ENCODE peak calls at places on chromosomes 3 and 15, in four cellular contexts. One of them, this sample, is unnamed.

GRCh38 chr15:73887481-73887880 is 14.1 kb downstream of the TBC1D21 start:
- DNase-seq in SK-N-SH: no peak
- DNase-seq in psoas muscle: no peak
- DNase-seq in testis: no peak
- DNase-seq in this sample: no peak

GRCh38 chr3:102736288-102736960 is 301.6 kb downstream of the ZPLD1 start:
- DNase-seq in testis: no peak
- DNase-seq in SK-N-SH: no peak
- DNase-seq in psoas muscle: no peak
- DNase-seq in this sample: no peak

GRCh38 chr15:51982013-51982769 is 10.6 kb upstream of the LEO1 start:
- DNase-seq in psoas muscle: peak; percentile 25
- DNase-seq in testis: no peak
- DNase-seq in SK-N-SH: peak; percentile 75
- DNase-seq in this sample: peak; percentile 22

GRCh38 chr3:78969483-78969882 is 798.3 kb downstream of the ROBO1 start:
- DNase-seq in psoas muscle: no peak
- DNase-seq in SK-N-SH: peak; percentile 57
- DNase-seq in testis: no peak
- DNase-seq in this sample: no peak

GRCh38 chr15:80906159-80906775 is 83.4 kb downstream of the MESD start:
- DNase-seq in SK-N-SH: no peak
- DNase-seq in testis: no peak
- DNase-seq in psoas muscle: peak; percentile 47
- DNase-seq in this sample: no peak

GRCh38 chr3:13597661-13598060 is 48.7 kb downstream of the FBLN2 start:
- DNase-seq in psoas muscle: no peak
- DNase-seq in SK-N-SH: no peak
- DNase-seq in testis: no peak
- DNase-seq in this sample: no peak

GRCh38 chr15:59160880-59161593 is 45.6 kb upstream of the LDHAL6B start:
- DNase-seq in testis: peak; percentile 34
- DNase-seq in SK-N-SH: peak; percentile 72
- DNase-seq in psoas muscle: no peak
- DNase-seq in this sample: no peak

GRCh38 chr3:155416500-155417118 is 123.1 kb upstream of the STRIT1 start:
- DNase-seq in SK-N-SH: no peak
- DNase-seq in psoas muscle: no peak
- DNase-seq in testis: no peak
- DNase-seq in this sample: no peak

GRCh38 chr3:79598594-79598993 is 169.2 kb downstream of the ROBO1 start:
- DNase-seq in psoas muscle: no peak
- DNase-seq in testis: no peak
- DNase-seq in SK-N-SH: no peak
- DNase-seq in this sample: no peak

GRCh38 chr3:129555616-129556357 is 12.8 kb downstream of the H1-8 start:
- DNase-seq in SK-N-SH: no peak
- DNase-seq in psoas muscle: peak; percentile 19
- DNase-seq in testis: no peak
- DNase-seq in this sample: no peak

GRCh38 chr3:153291052-153291689 is 129.1 kb downstream of the RAP2B start:
- DNase-seq in psoas muscle: no peak
- DNase-seq in testis: no peak
- DNase-seq in SK-N-SH: peak; percentile 25
- DNase-seq in this sample: no peak

GRCh38 chr3:168248383-168249047 is 152.8 kb upstream of the GOLIM4 start:
- DNase-seq in psoas muscle: no peak
- DNase-seq in SK-N-SH: peak; percentile 72
- DNase-seq in testis: peak; percentile 26
- DNase-seq in this sample: no peak

GRCh38 chr3:110226645-110227044 is 845.0 kb upstream of the NECTIN3 start:
- DNase-seq in SK-N-SH: no peak
- DNase-seq in psoas muscle: no peak
- DNase-seq in testis: no peak
- DNase-seq in this sample: no peak

GRCh38 chr3:31189330-31189729 is 294.9 kb upstream of the GADL1 start:
- DNase-seq in SK-N-SH: no peak
- DNase-seq in psoas muscle: no peak
- DNase-seq in testis: no peak
- DNase-seq in this sample: no peak

GRCh38 chr15:79956354-79956939 is 14.5 kb downstream of the BCL2A1 start:
- DNase-seq in SK-N-SH: no peak
- DNase-seq in testis: no peak
- DNase-seq in psoas muscle: no peak
- DNase-seq in this sample: no peak

GRCh38 chr3:58155838-58156237 is 54.9 kb downstream of the DNASE1L3 start:
- DNase-seq in psoas muscle: no peak
- DNase-seq in testis: no peak
- DNase-seq in SK-N-SH: no peak
- DNase-seq in this sample: no peak

GRCh38 chr3:165640970-165641369 is 196.3 kb downstream of the BCHE start:
- DNase-seq in SK-N-SH: no peak
- DNase-seq in psoas muscle: no peak
- DNase-seq in testis: no peak
- DNase-seq in this sample: no peak

GRCh38 chr15:68646156-68646555 is 67.4 kb downstream of the CORO2B start:
- DNase-seq in psoas muscle: no peak
- DNase-seq in testis: no peak
- DNase-seq in SK-N-SH: no peak
- DNase-seq in this sample: peak; percentile 77

GRCh38 chr3:122233109-122233952 is 49.9 kb downstream of the CASR start:
- DNase-seq in psoas muscle: no peak
- DNase-seq in SK-N-SH: no peak
- DNase-seq in testis: peak; percentile 33
- DNase-seq in this sample: no peak

GRCh38 chr15:71096676-71097075 is 18.6 kb upstream of the THSD4 start:
- DNase-seq in testis: no peak
- DNase-seq in SK-N-SH: no peak
- DNase-seq in psoas muscle: no peak
- DNase-seq in this sample: no peak

GRCh38 chr3:72565593-72565992 is 282.7 kb downstream of the SHQ1 start:
- DNase-seq in psoas muscle: no peak
- DNase-seq in testis: no peak
- DNase-seq in SK-N-SH: no peak
- DNase-seq in this sample: no peak

GRCh38 chr3:72567976-72568560 is 280.2 kb downstream of the SHQ1 start:
- DNase-seq in psoas muscle: no peak
- DNase-seq in SK-N-SH: no peak
- DNase-seq in testis: no peak
- DNase-seq in this sample: no peak

GRCh38 chr3:72569754-72570440 is 278.3 kb downstream of the SHQ1 start:
- DNase-seq in SK-N-SH: peak; percentile 61
- DNase-seq in testis: no peak
- DNase-seq in psoas muscle: no peak
- DNase-seq in this sample: no peak

GRCh38 chr3:72571052-72571451 is 277.2 kb downstream of the SHQ1 start:
- DNase-seq in psoas muscle: no peak
- DNase-seq in SK-N-SH: no peak
- DNase-seq in testis: no peak
- DNase-seq in this sample: no peak

DNA sequence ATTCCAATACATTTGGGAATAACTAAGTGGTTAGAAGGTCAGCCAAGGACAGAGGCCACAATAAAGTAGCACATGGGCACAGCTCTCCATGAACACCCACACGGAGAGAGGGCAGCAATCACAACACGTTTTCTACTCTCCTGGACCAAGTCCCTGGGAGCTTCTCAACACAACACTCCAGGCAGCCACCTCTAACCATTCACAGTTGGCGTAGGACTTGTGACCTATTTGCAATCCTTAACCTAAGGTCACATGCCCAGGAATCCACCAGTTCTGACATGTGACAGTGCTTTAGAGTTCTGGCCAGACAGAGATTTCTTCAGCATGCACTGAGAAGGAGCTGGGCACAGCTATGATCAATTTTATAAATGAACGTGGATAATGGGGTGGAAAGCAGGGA is 280.8 kb downstream of the SHQ1 start:
- DNase-seq in testis: no peak
- DNase-seq in psoas muscle: no peak
- DNase-seq in SK-N-SH: no peak
- DNase-seq in this sample: no peak
- H3K27ac ChIP-seq in testis: no peak overlapping the region
- H3K27ac ChIP-seq in psoas muscle: no peak overlapping the region
- H3K27ac ChIP-seq in SK-N-SH: no peak overlapping the region
- H3K27ac ChIP-seq in this sample: no peak overlapping the region

GRCh38 chr3:46835486-46835885 is 27.8 kb downstream of the MYL3 start:
- DNase-seq in psoas muscle: no peak
- DNase-seq in testis: no peak
- DNase-seq in SK-N-SH: no peak
- DNase-seq in this sample: no peak
- H3K27ac ChIP-seq in psoas muscle: peak overlapping the region; percentile 37
- H3K27ac ChIP-seq in testis: no peak overlapping the region
- H3K27ac ChIP-seq in SK-N-SH: no peak overlapping the region
- H3K27ac ChIP-seq in this sample: no peak overlapping the region

GRCh38 chr3:106829206-106829605 is 548.0 kb upstream of the CCDC54 start:
- DNase-seq in psoas muscle: no peak
- DNase-seq in testis: no peak
- DNase-seq in SK-N-SH: no peak
- DNase-seq in this sample: no peak

GRCh38 chr3:106827515-106828213 is 549.6 kb upstream of the CCDC54 start:
- DNase-seq in testis: no peak
- DNase-seq in SK-N-SH: no peak
- DNase-seq in psoas muscle: no peak
- DNase-seq in this sample: no peak

GRCh38 chr3:106824856-106825255 is 552.4 kb upstream of the CCDC54 start:
- DNase-seq in psoas muscle: no peak
- DNase-seq in SK-N-SH: no peak
- DNase-seq in testis: peak; percentile 62
- DNase-seq in this sample: no peak

GRCh38 chr3:106825962-106826605 is 551.2 kb upstream of the CCDC54 start:
- DNase-seq in testis: no peak
- DNase-seq in SK-N-SH: no peak
- DNase-seq in psoas muscle: no peak
- DNase-seq in this sample: no peak

GRCh38 chr3:106826861-106827311 is 550.4 kb upstream of the CCDC54 start:
- DNase-seq in testis: no peak
- DNase-seq in psoas muscle: no peak
- DNase-seq in SK-N-SH: peak; percentile 59
- DNase-seq in this sample: no peak
- H3K27ac ChIP-seq in testis: no peak overlapping the region
- H3K27ac ChIP-seq in psoas muscle: peak overlapping the region; percentile 6
- H3K27ac ChIP-seq in SK-N-SH: peak overlapping the region; percentile 72
- H3K27ac ChIP-seq in this sample: no peak overlapping the region

GRCh38 chr3:23387286-23387918 is 184.3 kb downstream of the UBE2E2 start:
- DNase-seq in SK-N-SH: no peak
- DNase-seq in psoas muscle: no peak
- DNase-seq in testis: no peak
- DNase-seq in this sample: no peak
- H3K27ac ChIP-seq in SK-N-SH: no peak overlapping the region
- H3K27ac ChIP-seq in psoas muscle: no peak overlapping the region
- H3K27ac ChIP-seq in testis: no peak overlapping the region
- H3K27ac ChIP-seq in this sample: no peak overlapping the region

GRCh38 chr15:85642693-85643058 is 152.0 kb downstream of the KLHL25 start:
- DNase-seq in psoas muscle: peak; percentile 57
- DNase-seq in SK-N-SH: no peak
- DNase-seq in testis: peak; percentile 74
- DNase-seq in this sample: peak; percentile 80

GRCh38 chr15:85639752-85640381 is 154.9 kb downstream of the KLHL25 start:
- DNase-seq in SK-N-SH: no peak
- DNase-seq in psoas muscle: no peak
- DNase-seq in testis: no peak
- DNase-seq in this sample: no peak

GRCh38 chr15:85646538-85647091 is 148.1 kb downstream of the KLHL25 start:
- DNase-seq in psoas muscle: no peak
- DNase-seq in testis: no peak
- DNase-seq in SK-N-SH: peak; percentile 38
- DNase-seq in this sample: no peak

GRCh38 chr15:85636351-85636750 is 158.4 kb downstream of the KLHL25 start:
- DNase-seq in SK-N-SH: no peak
- DNase-seq in testis: no peak
- DNase-seq in psoas muscle: no peak
- DNase-seq in this sample: no peak

GRCh38 chr15:85642054-85642692 is 152.6 kb downstream of the KLHL25 start:
- DNase-seq in SK-N-SH: no peak
- DNase-seq in psoas muscle: no peak
- DNase-seq in testis: no peak
- DNase-seq in this sample: peak; percentile 40
- H3K27ac ChIP-seq in SK-N-SH: peak overlapping the region; percentile 30
- H3K27ac ChIP-seq in psoas muscle: peak overlapping the region; percentile 78
- H3K27ac ChIP-seq in testis: peak overlapping the region; percentile 88
- H3K27ac ChIP-seq in this sample: peak overlapping the region; percentile 86

GRCh38 chr3:15323063-15323462 is 9.3 kb downstream of the SH3BP5 start:
- DNase-seq in psoas muscle: no peak
- DNase-seq in SK-N-SH: no peak
- DNase-seq in testis: no peak
- DNase-seq in this sample: no peak
- H3K27ac ChIP-seq in psoas muscle: no peak overlapping the region
- H3K27ac ChIP-seq in SK-N-SH: no peak overlapping the region
- H3K27ac ChIP-seq in testis: peak overlapping the region; percentile 88
- H3K27ac ChIP-seq in this sample: peak overlapping the region; percentile 93

GRCh38 chr3:37945407-37945802 is 45.2 kb upstream of the VILL start:
- DNase-seq in testis: no peak
- DNase-seq in psoas muscle: no peak
- DNase-seq in SK-N-SH: peak; percentile 65
- DNase-seq in this sample: no peak
- H3K27ac ChIP-seq in testis: peak overlapping the region; percentile 76
- H3K27ac ChIP-seq in psoas muscle: no peak overlapping the region
- H3K27ac ChIP-seq in SK-N-SH: peak overlapping the region; percentile 98
- H3K27ac ChIP-seq in this sample: peak overlapping the region; percentile 78

DNA sequence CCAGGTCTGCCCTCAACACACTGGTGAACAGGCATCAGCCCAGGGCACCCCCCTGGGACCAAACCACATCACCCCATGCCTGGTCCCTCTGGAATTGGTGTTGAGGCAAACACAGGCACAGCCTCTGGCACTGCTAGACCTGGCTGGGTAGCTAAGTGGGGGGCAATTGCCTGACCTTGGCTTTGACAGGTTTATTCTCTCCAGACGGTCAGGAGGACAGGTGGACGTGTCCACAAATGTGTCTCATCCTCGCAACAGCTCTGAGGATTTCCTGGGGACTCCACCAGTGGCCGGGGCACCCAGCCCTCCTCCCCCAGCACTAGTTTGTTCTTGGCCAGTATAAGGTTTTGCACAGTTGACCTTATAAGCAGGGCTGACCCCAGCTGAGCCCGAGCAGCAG is 31.3 kb downstream of the TKT start:
- DNase-seq in psoas muscle: no peak
- DNase-seq in testis: no peak
- DNase-seq in SK-N-SH: no peak
- DNase-seq in this sample: no peak
- H3K27ac ChIP-seq in psoas muscle: no peak overlapping the region
- H3K27ac ChIP-seq in testis: no peak overlapping the region
- H3K27ac ChIP-seq in SK-N-SH: no peak overlapping the region
- H3K27ac ChIP-seq in this sample: no peak overlapping the region